ENCODE peak calls at places on chromosomes 6 and 20, in four cellular contexts. Z is esophagus muscularis mucosa, P is bronchial epithelial cell, R is Calu3. W is an unnamed sample.

GRCh38 chr6:113772961-113773360 is 84.2 kb upstream of the MARCKS start:
- DNase-seq in Z (no peak), P (no peak), R (no peak), W (no peak)

GRCh38 chr6:29602564-29603361 is 17.8 kb downstream of the OR2H2 start:
- DNase-seq in Z (no peak), R (peak), P (no peak), W (no peak)

GRCh38 chr20:50305636-50306477 is 115.2 kb downstream of the CEBPB start:
- DNase-seq in P (peak), R (no peak), Z (no peak), W (no peak)

GRCh38 chr6:48389146-48390043 is 278.4 kb upstream of the PTCHD4 start:
- DNase-seq in P (no peak), R (no peak), Z (no peak), W (no peak)

GRCh38 chr6:854405-855073 is 161.6 kb upstream of the EXOC2 start:
- DNase-seq in P (no peak), R (no peak), Z (no peak), W (no peak)

GRCh38 chr6:154928325-154928922 is 66.7 kb upstream of the TIAM2 start:
- DNase-seq in Z (no peak), R (peak), P (peak), W (no peak)

GRCh38 chr20:36401336-36401735 is 95.2 kb downstream of the DLGAP4 start:
- DNase-seq in P (no peak), R (no peak), Z (no peak), W (no peak)

GRCh38 chr20:50518270-50518721 is 8.1 kb downstream of the PTPN1 start:
- DNase-seq in R (no peak), P (peak), Z (no peak), W (no peak)

GRCh38 chr6:32796848-32797776 is 19.7 kb downstream of the HLA-DOB start:
- DNase-seq in R (peak), Z (peak), P (peak), W (no peak)

GRCh38 chr6:123508290-123508689 is 128.5 kb downstream of the TRDN start:
- DNase-seq in P (no peak), Z (no peak), R (no peak), W (no peak)

GRCh38 chr6:32954983-32955802 is 2.3 kb upstream of the HLA-DMA start:
- DNase-seq in Z (peak), R (peak), P (peak), W (no peak)

GRCh38 chr6:40634429-40634828 is 47.3 kb upstream of the LRFN2 start:
- DNase-seq in Z (no peak), P (no peak), R (no peak), W (no peak)

GRCh38 chr6:37617073-37617472 is 80.6 kb downstream of the MDGA1 start:
- DNase-seq in R (no peak), Z (no peak), P (no peak), W (no peak)

GRCh38 chr6:136994782-136995181 is 50.0 kb downstream of the IL20RA start:
- DNase-seq in P (no peak), R (no peak), Z (no peak), W (no peak)

GRCh38 chr6:273441-274111 is 18.7 kb upstream of the DUSP22 start:
- DNase-seq in R (no peak), P (no peak), Z (no peak), W (no peak)

GRCh38 chr20:32858189-32858588 is 534 bp upstream of the EFCAB8 start:
- DNase-seq in Z (no peak), P (peak), R (no peak), W (no peak)

GRCh38 chr20:62133051-62133845 is 9.9 kb downstream of the PSMA7 start:
- DNase-seq in Z (no peak), P (no peak), R (no peak), W (no peak)

GRCh38 chr6:129646140-129646569 is 63.8 kb downstream of the ARHGAP18 start:
- DNase-seq in R (no peak), Z (no peak), P (no peak), W (no peak)

GRCh38 chr6:137282253-137282652 is 63.1 kb upstream of the IFNGR1 start:
- DNase-seq in Z (no peak), R (no peak), P (no peak), W (no peak)

GRCh38 chr20:7694940-7695567 is 245.2 kb downstream of the HAO1 start:
- DNase-seq in P (no peak), Z (no peak), R (no peak), W (no peak)

GRCh38 chr6:134303903-134304302 is 14.0 kb downstream of the SGK1 start:
- DNase-seq in R (no peak), Z (no peak), P (no peak), W (no peak)

GRCh38 chr6:42788671-42789070 is 6.8 kb downstream of the BICRAL start:
- DNase-seq in P (no peak), Z (no peak), R (no peak), W (no peak)

GRCh38 chr6:34027445-34027936 is 118.4 kb downstream of the GRM4 start:
- DNase-seq in P (peak), R (peak), Z (no peak), W (no peak)

GRCh38 chr6:63352587-63353281 is 33.0 kb upstream of the LGSN start:
- DNase-seq in P (peak), Z (no peak), R (peak), W (no peak)

GRCh38 chr20:50014570-50015562 is 32.1 kb downstream of the SNAI1 start:
- DNase-seq in P (no peak), R (no peak), Z (no peak), W (no peak)

GRCh38 chr20:51488331-51488730 is 54.2 kb downstream of the NFATC2 start:
- DNase-seq in Z (no peak), P (no peak), R (peak), W (no peak)

DNA sequence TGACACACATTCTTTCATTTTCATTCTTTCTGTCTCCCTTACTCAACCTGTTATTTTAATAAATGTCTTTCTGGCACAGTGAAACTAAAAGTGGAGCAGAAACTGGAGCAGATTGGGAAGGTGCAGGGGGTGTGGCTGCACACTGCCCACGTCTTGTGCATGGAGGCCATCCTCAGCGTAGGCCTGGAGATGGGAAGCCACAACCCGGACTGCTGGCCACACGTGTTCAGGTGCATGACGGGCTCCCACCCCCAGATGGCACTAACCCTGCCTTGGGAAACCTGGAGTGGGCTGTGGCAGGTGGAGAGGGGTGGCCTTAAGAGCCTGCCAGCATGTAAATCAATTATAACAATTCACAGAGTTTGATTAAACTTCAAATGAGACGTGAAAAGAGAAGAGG is 71.4 kb upstream of the PBOV1 start:
- DNase-seq in P (no peak), R (peak), Z (no peak), W (no peak)
- TF ChIP-seq CTCF in P (peak), R (no peak), Z (no peak), W (no peak)

DNA sequence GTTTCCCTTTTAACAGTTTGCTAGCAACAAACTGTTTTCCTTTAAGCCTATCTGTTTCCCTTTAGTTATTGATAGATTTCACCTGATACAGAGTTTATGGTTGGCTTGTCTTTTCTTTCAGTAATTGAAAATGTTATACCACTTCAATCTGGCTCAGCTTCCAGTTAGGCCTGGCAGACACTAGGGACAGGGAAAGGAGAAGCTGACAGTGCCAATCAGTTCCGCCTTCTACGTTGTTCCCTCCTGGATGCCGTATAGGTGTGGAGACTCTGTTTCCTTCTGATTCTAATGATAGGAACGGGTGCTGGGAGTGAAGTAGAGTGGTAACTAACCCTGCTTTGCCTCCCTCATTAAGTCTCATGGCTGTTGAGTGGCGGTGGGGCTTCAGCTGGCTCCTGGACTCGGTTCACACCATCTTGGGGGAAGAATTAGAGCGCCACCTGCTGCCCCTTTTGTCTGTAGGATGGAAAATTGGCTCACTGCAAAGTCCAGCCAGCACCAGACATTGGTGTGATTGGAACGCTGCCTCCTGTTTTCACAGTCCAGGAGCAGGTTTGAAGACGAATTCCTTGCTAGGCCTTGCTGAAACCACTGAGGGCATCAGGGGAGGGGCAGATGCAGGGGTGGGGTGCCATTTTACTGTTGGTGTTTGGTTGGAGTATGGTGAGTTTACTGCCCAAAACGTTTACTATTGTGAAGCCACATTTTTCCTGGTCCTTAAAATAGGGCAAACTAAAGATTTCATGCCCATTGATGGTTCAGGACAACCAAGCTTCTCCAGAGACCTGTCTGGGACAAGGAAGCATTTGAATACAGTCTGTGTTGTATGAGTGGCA is 1729.5 kb downstream of the GRIK2 start:
- DNase-seq in R (peak), Z (no peak), P (peak), W (no peak)
- TF ChIP-seq CTCF in R (peak), Z (no peak), P (peak), W (peak)

GRCh38 chr6:125886914-125887313 is 69.7 kb upstream of the HINT3 start:
- DNase-seq in Z (no peak), R (no peak), P (no peak), W (no peak)

GRCh38 chr6:125884656-125885055 is 71.9 kb upstream of the HINT3 start:
- DNase-seq in Z (no peak), P (no peak), R (no peak), W (no peak)

GRCh38 chr6:125887372-125887771 is 69.2 kb upstream of the HINT3 start:
- DNase-seq in R (no peak), Z (no peak), P (no peak), W (no peak)

DNA sequence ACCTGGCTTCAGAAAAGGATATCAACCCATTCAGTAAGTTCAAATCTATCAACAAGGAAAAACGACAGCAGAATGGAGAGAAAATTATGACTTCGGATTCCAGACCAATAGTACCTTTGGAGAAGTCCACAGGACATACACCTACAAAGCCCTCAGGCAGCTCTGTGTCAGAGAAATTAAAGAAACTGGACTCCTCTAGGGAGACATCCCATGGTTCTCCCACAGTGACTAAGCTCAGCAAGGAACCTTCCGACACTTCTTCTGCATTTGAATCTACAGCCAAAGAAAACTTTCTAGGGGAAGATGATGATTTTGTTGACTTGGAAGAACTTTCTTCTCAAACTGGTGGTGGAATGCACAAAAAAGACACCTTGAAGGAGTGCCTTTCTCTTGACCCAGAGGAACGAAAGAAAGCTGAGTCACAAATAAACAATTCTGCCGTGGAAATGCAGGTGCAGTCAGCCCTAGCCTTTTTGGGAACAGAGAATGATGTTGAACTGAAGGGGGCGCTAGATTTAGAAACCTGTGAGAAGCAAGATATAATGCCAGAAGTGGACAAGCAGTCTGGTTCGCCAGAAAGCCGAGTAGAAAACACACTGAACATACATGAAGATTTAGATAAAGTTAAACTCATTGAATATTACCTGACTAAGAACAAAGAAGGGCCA is 67.4 kb upstream of the HINT3 start:
- DNase-seq in Z (no peak), R (peak), P (peak), W (no peak)
- TF ChIP-seq CTCF in Z (no peak), R (peak), P (peak), W (peak)

GRCh38 chr6:99002826-99003225 is 55.1 kb upstream of the FBXL4 start:
- DNase-seq in Z (no peak), P (no peak), R (no peak), W (no peak)
- TF ChIP-seq CTCF in Z (no peak), P (no peak), R (no peak), W (no peak)

GRCh38 chr6:169654590-169655391 is 47.0 kb downstream of the WDR27 start:
- DNase-seq in P (peak), R (peak), Z (no peak), W (peak)
- TF ChIP-seq CTCF in P (peak), R (no peak), Z (peak), W (peak)

DNA sequence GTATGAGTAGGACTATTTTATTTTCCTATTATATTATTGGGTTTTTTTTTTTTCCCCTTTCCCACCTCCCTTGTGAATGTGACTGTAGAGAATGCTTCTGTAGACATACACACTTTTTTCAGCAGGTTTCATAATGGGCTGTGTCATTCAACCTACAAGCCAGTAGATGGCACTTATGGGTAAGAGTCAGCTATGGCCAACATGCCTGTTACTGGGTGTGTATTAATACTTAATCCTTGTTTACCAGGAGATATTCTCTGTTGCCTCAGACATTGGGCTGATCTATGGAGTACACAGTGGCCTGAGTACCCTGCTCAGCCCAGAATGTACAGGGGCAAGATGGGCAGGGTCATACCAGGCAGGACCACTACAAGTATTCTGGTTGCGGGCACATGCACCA is 382.5 kb downstream of the EPHA7 start:
- DNase-seq in R (no peak), P (peak), Z (no peak), W (no peak)
- TF ChIP-seq CTCF in R (no peak), P (peak), Z (no peak), W (peak)

GRCh38 chr6:127818149-127818548 is 82.7 kb downstream of the THEMIS start:
- DNase-seq in R (no peak), Z (no peak), P (no peak), W (no peak)
- TF ChIP-seq CTCF in R (no peak), Z (no peak), P (no peak), W (no peak)

W was measured in osteocyte.